ENCODE peak calls at places on chromosome 21, in five cellular contexts. Z is CD8-positive, alpha-beta memory T cell; A is sigmoid colon; D is MM.1S; M is H9. X is an unnamed sample.

GRCh38 chr21:32249551-32250280 is 29.1 kb downstream of the MIS18A start:
- DNase-seq in Z (no peak), A (no peak), D (no peak), M (no peak), X (no peak)

GRCh38 chr21:33135925-33136324 is 66.0 kb downstream of the OLIG1 start:
- DNase-seq in Z (no peak), A (no peak), D (no peak), M (no peak), X (no peak)

GRCh38 chr21:37868446-37868845 is 47.8 kb downstream of the KCNJ6 start:
- DNase-seq in Z (no peak), A (no peak), D (no peak), M (no peak), X (no peak)

GRCh38 chr21:41170442-41170841 is 2.5 kb downstream of the BACE2 start:
- DNase-seq in Z (no peak), A (no peak), D (peak; percentile 42), M (peak; percentile 72), X (peak; percentile 59)

GRCh38 chr21:35528109-35529042 is 479.3 kb upstream of the RUNX1 start:
- DNase-seq in Z (peak; percentile 53), A (no peak), D (no peak), M (no peak), X (no peak)

GRCh38 chr21:20701235-20701634 is 297.0 kb upstream of the NCAM2 start:
- DNase-seq in Z (no peak), A (no peak), D (peak; percentile 39), M (no peak), X (no peak)

GRCh38 chr21:37071561-37072238 is 1.2 kb downstream of the PIGP start:
- DNase-seq in Z (no peak), A (peak; percentile 90), D (no peak), M (no peak), X (peak; percentile 68)

GRCh38 chr21:24045775-24046215 is 1561.5 kb downstream of the MRPL39 start:
- DNase-seq in Z (no peak), A (peak; percentile 70), D (peak; percentile 57), M (no peak), X (no peak)

GRCh38 chr21:46455575-46456385 is 2.9 kb upstream of the DIP2A start:
- DNase-seq in Z (no peak), A (peak; percentile 54), D (no peak), M (no peak), X (no peak)

GRCh38 chr21:33332143-33332542 is 7.4 kb downstream of the IFNAR1 start:
- DNase-seq in Z (no peak), A (no peak), D (peak; percentile 94), M (no peak), X (no peak)

GRCh38 chr21:41213081-41213480 is 45.1 kb downstream of the BACE2 start:
- DNase-seq in Z (no peak), A (no peak), D (no peak), M (no peak), X (no peak)

GRCh38 chr21:46667191-46667734 is 31.8 kb downstream of the PRMT2 start:
- DNase-seq in Z (peak; percentile 23), A (no peak), D (no peak), M (peak; percentile 54), X (no peak)

GRCh38 chr21:31184462-31184861 is 146.2 kb upstream of the KRTAP19-8 start:
- DNase-seq in Z (peak; percentile 61), A (no peak), D (no peak), M (no peak), X (no peak)
- H3K4me1 ChIP-seq in Z (peaks cover 84% of the 10 kb centered on the region), A (no peaks in the 10 kb centered on the region), D (no peaks in the 10 kb centered on the region), M (peaks cover 4% of the 10 kb centered on the region), X (no peaks in the 10 kb centered on the region)

GRCh38 chr21:29166333-29166732 is 35.9 kb downstream of the MAP3K7CL start:
- DNase-seq in Z (no peak), A (no peak), D (no peak), M (no peak), X (peak; percentile 41)

GRCh38 chr21:29166853-29167252 is 36.4 kb downstream of the MAP3K7CL start:
- DNase-seq in Z (no peak), A (no peak), D (no peak), M (no peak), X (no peak)

GRCh38 chr21:29168874-29169273 is 38.4 kb downstream of the MAP3K7CL start:
- DNase-seq in Z (no peak), A (no peak), D (no peak), M (no peak), X (peak; percentile 51)

GRCh38 chr21:29164330-29164942 is 34.0 kb downstream of the MAP3K7CL start:
- DNase-seq in Z (no peak), A (no peak), D (peak; percentile 45), M (no peak), X (peak; percentile 65)

GRCh38 chr21:29163381-29164115 is 33.1 kb downstream of the MAP3K7CL start:
- DNase-seq in Z (no peak), A (no peak), D (no peak), M (no peak), X (no peak)
- H3K27ac ChIP-seq in Z (no peak overlapping the region), A (peak overlapping the region; percentile 41), D (no peak overlapping the region), M (no peak overlapping the region), X (no peak overlapping the region)

GRCh38 chr21:44992608-44993031 is 52.8 kb downstream of the SLX9 start:
- DNase-seq in Z (no peak), A (peak; percentile 65), D (no peak), M (no peak), X (no peak)
- H3K4me1 ChIP-seq in Z (no peaks in the 10 kb centered on the region), A (peaks cover 83% of the 10 kb centered on the region), D (no peaks in the 10 kb centered on the region), M (no peaks in the 10 kb centered on the region), X (no peaks in the 10 kb centered on the region)

GRCh38 chr21:39010629-39011404 is 172.4 kb downstream of the PSMG1 start:
- DNase-seq in Z (no peak), A (no peak), D (no peak), M (no peak), X (no peak)

GRCh38 chr21:39006653-39007417 is 176.4 kb downstream of the PSMG1 start:
- DNase-seq in Z (no peak), A (no peak), D (no peak), M (no peak), X (no peak)

GRCh38 chr21:39009587-39010225 is 173.5 kb downstream of the PSMG1 start:
- DNase-seq in Z (no peak), A (no peak), D (no peak), M (no peak), X (no peak)

GRCh38 chr21:39007532-39007931 is 175.7 kb downstream of the PSMG1 start:
- DNase-seq in Z (no peak), A (no peak), D (no peak), M (no peak), X (no peak)

GRCh38 chr21:39007985-39008384 is 175.3 kb downstream of the PSMG1 start:
- DNase-seq in Z (no peak), A (no peak), D (no peak), M (no peak), X (no peak)
- H3K27ac ChIP-seq in Z (no peak overlapping the region), A (peak overlapping the region; percentile 12), D (no peak overlapping the region), M (no peak overlapping the region), X (no peak overlapping the region)

DNA sequence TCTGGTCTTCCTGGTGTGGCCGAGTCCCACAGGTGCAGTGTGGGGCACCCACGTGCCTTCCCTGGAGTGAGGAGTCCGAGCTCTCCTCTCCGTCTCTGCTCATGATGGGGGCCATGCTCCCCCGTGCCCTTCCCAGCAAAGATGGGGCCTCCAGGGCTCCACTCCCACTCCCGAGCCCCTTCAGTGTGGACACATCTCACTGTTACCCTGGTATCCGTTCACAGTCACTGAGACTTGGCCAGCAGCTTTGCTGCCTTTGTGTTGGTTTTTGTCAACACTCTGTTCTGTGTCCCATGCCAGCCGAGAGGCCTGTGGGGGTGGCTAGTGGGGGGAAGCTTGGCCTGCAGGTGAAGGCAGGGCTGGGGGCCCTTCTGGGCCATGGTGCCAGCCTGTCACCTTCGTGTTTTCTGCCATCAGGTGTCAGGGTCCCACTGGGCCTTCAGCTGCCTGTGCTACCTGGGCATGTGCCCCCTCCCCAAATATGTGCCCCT is 46.9 kb upstream of the POFUT2 start:
- DNase-seq in Z (no peak), A (peak; percentile 62), D (no peak), M (peak; percentile 10), X (no peak)
- H3K4me1 ChIP-seq in Z (no peaks in the 10 kb centered on the region), A (peaks cover 13% of the 10 kb centered on the region), D (no peaks in the 10 kb centered on the region), M (peaks cover 2% of the 10 kb centered on the region), X (no peaks in the 10 kb centered on the region)

DNA sequence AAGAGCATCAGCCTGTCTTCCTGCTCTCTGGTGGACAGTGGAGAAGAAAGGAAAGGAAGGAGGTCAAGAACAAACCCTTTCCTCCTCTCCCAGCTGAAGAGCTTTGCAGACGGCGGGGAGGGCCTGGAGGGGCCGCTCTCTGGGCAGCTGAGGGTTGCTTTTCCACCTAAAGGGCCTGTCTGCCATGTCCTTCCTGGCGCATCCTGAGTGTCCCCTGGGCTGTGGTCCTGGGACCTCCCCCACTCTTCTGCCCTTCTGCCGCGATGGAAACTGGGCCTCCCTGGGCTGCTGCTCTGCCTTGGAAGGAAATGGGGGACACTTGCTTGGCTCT is 107.0 kb downstream of the ETS2 start:
- DNase-seq in Z (no peak), A (no peak), D (no peak), M (no peak), X (no peak)
- H3K27ac ChIP-seq in Z (no peak overlapping the region), A (peak overlapping the region; percentile 82), D (no peak overlapping the region), M (no peak overlapping the region), X (peak overlapping the region; percentile 97)

GRCh38 chr21:43779660-43780059 is 3.6 kb upstream of the CSTB start:
- DNase-seq in Z (no peak), A (no peak), D (peak; percentile 98), M (no peak), X (no peak)
- H3K4me1 ChIP-seq in Z (peaks cover 23% of the 10 kb centered on the region), A (peaks cover 9% of the 10 kb centered on the region), D (peaks cover 67% of the 10 kb centered on the region), M (peaks cover 3% of the 10 kb centered on the region), X (no peaks in the 10 kb centered on the region)